ENCODE peak calls at places on chromosome 10, in ten cellular contexts. One of them, this sample, is unnamed.

GRCh38 chr10:13684252-13684791 is 97.6 kb downstream of the PRPF18 start:
- DNase-seq in mesenchymal stem cell: peak
- DNase-seq in fibroblast of pulmonary artery: peak
- DNase-seq in A549: no peak
- DNase-seq in brain microvascular endothelial cell: peak
- DNase-seq in astrocyte of the cerebellum: no peak
- DNase-seq in CD8-positive, alpha-beta memory T cell: no peak
- DNase-seq in breast epithelium: no peak
- DNase-seq in bronchial epithelial cell: no peak
- DNase-seq in H7: no peak
- DNase-seq in this sample: peak

GRCh38 chr10:79044036-79044664 is 24.6 kb upstream of the ZMIZ1 start:
- DNase-seq in fibroblast of pulmonary artery: no peak
- DNase-seq in bronchial epithelial cell: no peak
- DNase-seq in A549: no peak
- DNase-seq in CD8-positive, alpha-beta memory T cell: no peak
- DNase-seq in H7: peak
- DNase-seq in breast epithelium: peak
- DNase-seq in mesenchymal stem cell: no peak
- DNase-seq in astrocyte of the cerebellum: no peak
- DNase-seq in brain microvascular endothelial cell: no peak
- DNase-seq in this sample: no peak

GRCh38 chr10:14545827-14546226 is 215.1 kb upstream of the FRMD4A start:
- DNase-seq in astrocyte of the cerebellum: peak
- DNase-seq in bronchial epithelial cell: peak
- DNase-seq in A549: no peak
- DNase-seq in breast epithelium: no peak
- DNase-seq in fibroblast of pulmonary artery: peak
- DNase-seq in H7: no peak
- DNase-seq in brain microvascular endothelial cell: peak
- DNase-seq in mesenchymal stem cell: peak
- DNase-seq in CD8-positive, alpha-beta memory T cell: no peak
- DNase-seq in this sample: no peak

GRCh38 chr10:62541811-62542210 is 167.6 kb downstream of the ZNF365 start:
- DNase-seq in mesenchymal stem cell: no peak
- DNase-seq in brain microvascular endothelial cell: no peak
- DNase-seq in astrocyte of the cerebellum: no peak
- DNase-seq in A549: no peak
- DNase-seq in H7: no peak
- DNase-seq in fibroblast of pulmonary artery: no peak
- DNase-seq in bronchial epithelial cell: no peak
- DNase-seq in CD8-positive, alpha-beta memory T cell: no peak
- DNase-seq in breast epithelium: no peak
- DNase-seq in this sample: no peak

GRCh38 chr10:62814901-62815372 is 1.2 kb downstream of the EGR2 start:
- DNase-seq in fibroblast of pulmonary artery: no peak
- DNase-seq in breast epithelium: no peak
- DNase-seq in mesenchymal stem cell: peak
- DNase-seq in CD8-positive, alpha-beta memory T cell: no peak
- DNase-seq in A549: no peak
- DNase-seq in H7: peak
- DNase-seq in brain microvascular endothelial cell: no peak
- DNase-seq in astrocyte of the cerebellum: no peak
- DNase-seq in bronchial epithelial cell: no peak
- DNase-seq in this sample: no peak

GRCh38 chr10:122206471-122207065 is 64.5 kb upstream of the BTBD16 start:
- DNase-seq in bronchial epithelial cell: peak
- DNase-seq in CD8-positive, alpha-beta memory T cell: no peak
- DNase-seq in astrocyte of the cerebellum: peak
- DNase-seq in A549: no peak
- DNase-seq in fibroblast of pulmonary artery: no peak
- DNase-seq in brain microvascular endothelial cell: peak
- DNase-seq in breast epithelium: no peak
- DNase-seq in H7: no peak
- DNase-seq in mesenchymal stem cell: no peak
- DNase-seq in this sample: no peak

GRCh38 chr10:109886037-109886787 is 37.1 kb downstream of the XPNPEP1 start:
- DNase-seq in A549: no peak
- DNase-seq in breast epithelium: no peak
- DNase-seq in astrocyte of the cerebellum: no peak
- DNase-seq in fibroblast of pulmonary artery: no peak
- DNase-seq in H7: no peak
- DNase-seq in CD8-positive, alpha-beta memory T cell: no peak
- DNase-seq in brain microvascular endothelial cell: no peak
- DNase-seq in mesenchymal stem cell: no peak
- DNase-seq in bronchial epithelial cell: no peak
- DNase-seq in this sample: no peak

GRCh38 chr10:17307149-17307548 is 79.1 kb downstream of the VIM start:
- DNase-seq in CD8-positive, alpha-beta memory T cell: no peak
- DNase-seq in bronchial epithelial cell: no peak
- DNase-seq in breast epithelium: no peak
- DNase-seq in brain microvascular endothelial cell: no peak
- DNase-seq in astrocyte of the cerebellum: no peak
- DNase-seq in mesenchymal stem cell: no peak
- DNase-seq in H7: no peak
- DNase-seq in A549: no peak
- DNase-seq in fibroblast of pulmonary artery: no peak
- DNase-seq in this sample: no peak

GRCh38 chr10:86693721-86694369 is 25.5 kb downstream of the LDB3 start:
- DNase-seq in H7: peak
- DNase-seq in fibroblast of pulmonary artery: peak
- DNase-seq in mesenchymal stem cell: peak
- DNase-seq in bronchial epithelial cell: peak
- DNase-seq in brain microvascular endothelial cell: peak
- DNase-seq in astrocyte of the cerebellum: peak
- DNase-seq in breast epithelium: no peak
- DNase-seq in CD8-positive, alpha-beta memory T cell: peak
- DNase-seq in A549: peak
- DNase-seq in this sample: no peak

GRCh38 chr10:113313048-113313611 is 239.7 kb upstream of the HABP2 start:
- DNase-seq in H7: no peak
- DNase-seq in brain microvascular endothelial cell: no peak
- DNase-seq in mesenchymal stem cell: no peak
- DNase-seq in CD8-positive, alpha-beta memory T cell: no peak
- DNase-seq in astrocyte of the cerebellum: no peak
- DNase-seq in bronchial epithelial cell: no peak
- DNase-seq in breast epithelium: no peak
- DNase-seq in fibroblast of pulmonary artery: no peak
- DNase-seq in A549: no peak
- DNase-seq in this sample: no peak
- H3K4me3 ChIP-seq in H7: no peak
- H3K4me3 ChIP-seq in brain microvascular endothelial cell: no peak
- H3K4me3 ChIP-seq in mesenchymal stem cell: no peak
- H3K4me3 ChIP-seq in CD8-positive, alpha-beta memory T cell: no peak
- H3K4me3 ChIP-seq in astrocyte of the cerebellum: no peak
- H3K4me3 ChIP-seq in bronchial epithelial cell: no peak
- H3K4me3 ChIP-seq in breast epithelium: no peak
- H3K4me3 ChIP-seq in fibroblast of pulmonary artery: no peak
- H3K4me3 ChIP-seq in A549: no peak
- H3K4me3 ChIP-seq in this sample: no peak

GRCh38 chr10:98308602-98309365 is 40.8 kb upstream of the LOXL4 start:
- DNase-seq in bronchial epithelial cell: no peak
- DNase-seq in H7: peak
- DNase-seq in breast epithelium: no peak
- DNase-seq in astrocyte of the cerebellum: no peak
- DNase-seq in fibroblast of pulmonary artery: no peak
- DNase-seq in CD8-positive, alpha-beta memory T cell: no peak
- DNase-seq in brain microvascular endothelial cell: no peak
- DNase-seq in A549: no peak
- DNase-seq in mesenchymal stem cell: no peak
- DNase-seq in this sample: no peak
- H3K4me3 ChIP-seq in bronchial epithelial cell: no peak
- H3K4me3 ChIP-seq in H7: peak
- H3K4me3 ChIP-seq in breast epithelium: no peak
- H3K4me3 ChIP-seq in astrocyte of the cerebellum: no peak
- H3K4me3 ChIP-seq in fibroblast of pulmonary artery: peak
- H3K4me3 ChIP-seq in CD8-positive, alpha-beta memory T cell: no peak
- H3K4me3 ChIP-seq in brain microvascular endothelial cell: peak
- H3K4me3 ChIP-seq in A549: no peak
- H3K4me3 ChIP-seq in mesenchymal stem cell: peak
- H3K4me3 ChIP-seq in this sample: peak

DNA sequence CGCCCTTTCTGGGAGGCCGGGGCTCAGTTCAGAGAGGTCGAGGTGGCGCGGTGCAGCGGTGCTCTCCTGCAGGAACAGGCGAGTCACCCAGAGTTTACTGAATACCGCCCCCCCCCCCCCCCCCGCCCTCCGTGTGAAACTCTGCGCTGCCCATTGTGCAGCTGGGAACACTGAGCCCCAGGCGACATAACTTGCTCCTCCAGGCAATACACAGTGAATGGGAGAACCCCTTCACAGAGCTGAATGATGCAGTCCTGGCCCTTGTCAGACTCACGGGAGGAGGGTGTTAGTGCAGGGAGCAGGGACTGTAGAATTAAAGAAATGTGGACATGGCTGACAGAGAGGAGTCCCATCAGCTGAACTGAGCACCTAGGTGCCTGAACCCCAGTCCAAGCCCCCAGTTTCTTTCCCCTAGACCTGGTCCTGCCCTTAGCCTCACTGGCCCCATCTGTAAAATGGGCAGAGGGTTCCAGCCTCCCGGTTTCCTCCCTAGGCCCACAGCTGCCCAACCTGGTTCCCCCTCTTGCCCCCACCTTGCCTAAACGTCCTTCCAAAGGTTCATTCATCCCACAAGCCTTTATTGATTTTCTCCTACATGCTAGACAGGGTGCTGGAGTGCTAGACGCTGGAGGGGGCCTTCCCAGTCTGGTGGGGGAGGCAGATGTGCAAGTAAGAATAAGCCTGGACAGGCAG is 846 bp upstream of the LOXL4 start:
- DNase-seq in astrocyte of the cerebellum: no peak
- DNase-seq in brain microvascular endothelial cell: no peak
- DNase-seq in breast epithelium: no peak
- DNase-seq in CD8-positive, alpha-beta memory T cell: no peak
- DNase-seq in fibroblast of pulmonary artery: peak
- DNase-seq in bronchial epithelial cell: peak
- DNase-seq in H7: no peak
- DNase-seq in A549: peak
- DNase-seq in mesenchymal stem cell: no peak
- DNase-seq in this sample: no peak
- H3K4me3 ChIP-seq in astrocyte of the cerebellum: peak
- H3K4me3 ChIP-seq in brain microvascular endothelial cell: peak
- H3K4me3 ChIP-seq in breast epithelium: peak
- H3K4me3 ChIP-seq in CD8-positive, alpha-beta memory T cell: peak
- H3K4me3 ChIP-seq in fibroblast of pulmonary artery: peak
- H3K4me3 ChIP-seq in bronchial epithelial cell: peak
- H3K4me3 ChIP-seq in H7: peak
- H3K4me3 ChIP-seq in A549: peak
- H3K4me3 ChIP-seq in mesenchymal stem cell: peak
- H3K4me3 ChIP-seq in this sample: peak

DNA sequence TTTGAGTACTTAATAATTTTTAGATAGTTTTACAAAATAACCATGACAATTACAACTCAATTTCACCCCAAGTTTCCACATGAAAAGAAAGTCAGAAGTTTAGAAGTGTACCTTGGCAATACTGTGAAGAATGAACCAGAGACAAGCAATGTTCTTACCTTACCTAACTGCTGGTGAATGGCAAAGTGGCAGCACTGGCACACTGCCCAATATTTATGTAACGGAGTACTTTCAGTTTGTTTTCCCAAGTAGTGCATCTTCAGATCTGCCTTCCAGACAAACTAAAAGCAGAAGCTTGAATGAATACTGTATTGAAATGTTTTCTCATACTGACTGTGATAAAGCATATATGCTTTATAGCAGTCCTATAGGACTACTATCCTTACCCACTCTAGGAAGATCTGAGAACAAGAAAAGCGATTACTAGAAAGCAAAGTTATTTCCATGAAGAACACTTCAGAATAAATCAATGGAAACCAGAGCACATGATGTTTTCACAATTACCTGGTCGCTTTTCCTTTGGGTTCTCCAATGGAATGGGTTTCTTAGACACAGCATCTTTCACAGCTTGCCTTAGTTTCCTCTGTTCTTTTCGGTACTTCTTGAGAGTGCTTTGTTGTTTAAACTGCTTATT is 1.5 kb downstream of the NOC3L start:
- DNase-seq in fibroblast of pulmonary artery: peak
- DNase-seq in CD8-positive, alpha-beta memory T cell: no peak
- DNase-seq in A549: no peak
- DNase-seq in H7: no peak
- DNase-seq in astrocyte of the cerebellum: no peak
- DNase-seq in mesenchymal stem cell: peak
- DNase-seq in bronchial epithelial cell: peak
- DNase-seq in brain microvascular endothelial cell: no peak
- DNase-seq in breast epithelium: peak
- DNase-seq in this sample: no peak
- H3K4me3 ChIP-seq in fibroblast of pulmonary artery: peak
- H3K4me3 ChIP-seq in CD8-positive, alpha-beta memory T cell: peak
- H3K4me3 ChIP-seq in A549: peak
- H3K4me3 ChIP-seq in H7: no peak
- H3K4me3 ChIP-seq in astrocyte of the cerebellum: no peak
- H3K4me3 ChIP-seq in mesenchymal stem cell: peak
- H3K4me3 ChIP-seq in bronchial epithelial cell: no peak
- H3K4me3 ChIP-seq in brain microvascular endothelial cell: no peak
- H3K4me3 ChIP-seq in breast epithelium: no peak
- H3K4me3 ChIP-seq in this sample: peak

GRCh38 chr10:797179-797578 is 107.7 kb upstream of the DIP2C start:
- DNase-seq in CD8-positive, alpha-beta memory T cell: no peak
- DNase-seq in brain microvascular endothelial cell: no peak
- DNase-seq in H7: no peak
- DNase-seq in mesenchymal stem cell: no peak
- DNase-seq in A549: no peak
- DNase-seq in astrocyte of the cerebellum: no peak
- DNase-seq in fibroblast of pulmonary artery: no peak
- DNase-seq in bronchial epithelial cell: no peak
- DNase-seq in breast epithelium: no peak
- DNase-seq in this sample: no peak
- H3K4me3 ChIP-seq in CD8-positive, alpha-beta memory T cell: no peak
- H3K4me3 ChIP-seq in brain microvascular endothelial cell: no peak
- H3K4me3 ChIP-seq in H7: no peak
- H3K4me3 ChIP-seq in mesenchymal stem cell: no peak
- H3K4me3 ChIP-seq in A549: no peak
- H3K4me3 ChIP-seq in astrocyte of the cerebellum: no peak
- H3K4me3 ChIP-seq in fibroblast of pulmonary artery: no peak
- H3K4me3 ChIP-seq in bronchial epithelial cell: no peak
- H3K4me3 ChIP-seq in breast epithelium: no peak
- H3K4me3 ChIP-seq in this sample: no peak

GRCh38 chr10:133277993-133278576 is 1.4 kb upstream of the ADAM8 start:
- DNase-seq in bronchial epithelial cell: no peak
- DNase-seq in A549: no peak
- DNase-seq in fibroblast of pulmonary artery: no peak
- DNase-seq in mesenchymal stem cell: no peak
- DNase-seq in brain microvascular endothelial cell: no peak
- DNase-seq in breast epithelium: no peak
- DNase-seq in astrocyte of the cerebellum: no peak
- DNase-seq in CD8-positive, alpha-beta memory T cell: no peak
- DNase-seq in H7: no peak
- DNase-seq in this sample: no peak
- H3K4me3 ChIP-seq in bronchial epithelial cell: no peak
- H3K4me3 ChIP-seq in A549: no peak
- H3K4me3 ChIP-seq in fibroblast of pulmonary artery: no peak
- H3K4me3 ChIP-seq in mesenchymal stem cell: no peak
- H3K4me3 ChIP-seq in brain microvascular endothelial cell: no peak
- H3K4me3 ChIP-seq in breast epithelium: no peak
- H3K4me3 ChIP-seq in astrocyte of the cerebellum: no peak
- H3K4me3 ChIP-seq in CD8-positive, alpha-beta memory T cell: peak
- H3K4me3 ChIP-seq in H7: no peak
- H3K4me3 ChIP-seq in this sample: no peak

GRCh38 chr10:72322030-72322279 is 32.8 kb downstream of the DNAJB12 start:
- DNase-seq in A549: no peak
- DNase-seq in H7: no peak
- DNase-seq in astrocyte of the cerebellum: no peak
- DNase-seq in mesenchymal stem cell: no peak
- DNase-seq in CD8-positive, alpha-beta memory T cell: no peak
- DNase-seq in brain microvascular endothelial cell: no peak
- DNase-seq in bronchial epithelial cell: no peak
- DNase-seq in fibroblast of pulmonary artery: no peak
- DNase-seq in breast epithelium: no peak
- DNase-seq in this sample: no peak
- H3K4me3 ChIP-seq in A549: no peak
- H3K4me3 ChIP-seq in H7: no peak
- H3K4me3 ChIP-seq in astrocyte of the cerebellum: no peak
- H3K4me3 ChIP-seq in mesenchymal stem cell: no peak
- H3K4me3 ChIP-seq in CD8-positive, alpha-beta memory T cell: no peak
- H3K4me3 ChIP-seq in brain microvascular endothelial cell: no peak
- H3K4me3 ChIP-seq in bronchial epithelial cell: no peak
- H3K4me3 ChIP-seq in fibroblast of pulmonary artery: no peak
- H3K4me3 ChIP-seq in breast epithelium: no peak
- H3K4me3 ChIP-seq in this sample: no peak

This sample was measured in skeletal muscle cell.